ENCODE peak calls at places on chromosomes 7 and 10, in six cellular contexts. S, U, O, F, D and N are unnamed samples.

GRCh38 chr7:37540917-37541316 is 92.3 kb upstream of the ELMO1 start:
- DNase-seq in D (no peak), F (no peak), S (no peak), U (peak; percentile 74), O (no peak), N (no peak)

GRCh38 chr7:151129141-151129835 is 38.2 kb downstream of the GBX1 start:
- DNase-seq in O (no peak), S (no peak), U (no peak), D (no peak), F (peak; percentile 19), N (no peak)

GRCh38 chr7:157813053-157813452 is 476.2 kb downstream of the DNAJB6 start:
- DNase-seq in U (no peak), F (no peak), O (no peak), D (no peak), S (no peak), N (no peak)

GRCh38 chr10:126247454-126247975 is 140.8 kb downstream of the ADAM12 start:
- DNase-seq in U (no peak), O (peak; percentile 88), D (no peak), S (peak; percentile 96), F (peak; percentile 81), N (no peak)

GRCh38 chr10:110600487-110601101 is 33.1 kb downstream of the SMC3 start:
- DNase-seq in D (peak; percentile 31), U (no peak), F (no peak), S (peak; percentile 76), O (peak; percentile 39), N (peak; percentile 60)

GRCh38 chr10:68989317-68989990 is 851 bp downstream of the KIFBP start:
- DNase-seq in U (no peak), S (no peak), F (no peak), O (no peak), D (no peak), N (no peak)

GRCh38 chr10:118472415-118472814 is 123.0 kb downstream of the PRLHR start:
- DNase-seq in O (no peak), U (no peak), F (no peak), S (peak; percentile 62), D (no peak), N (no peak)

GRCh38 chr10:598415-599170 is 90.9 kb downstream of the DIP2C start:
- DNase-seq in U (no peak), S (no peak), D (no peak), O (no peak), F (no peak), N (no peak)

GRCh38 chr10:128221128-128221527 is 94.9 kb upstream of the MKI67 start:
- DNase-seq in D (no peak), O (no peak), S (no peak), U (no peak), F (no peak), N (no peak)

GRCh38 chr10:35516102-35516670 is 89.0 kb upstream of the GJD4 start:
- DNase-seq in S (no peak), F (no peak), O (no peak), D (no peak), U (no peak), N (no peak)

GRCh38 chr10:48187713-48188541 is 86.6 kb downstream of the FRMPD2 start:
- DNase-seq in F (no peak), O (no peak), D (no peak), S (no peak), U (no peak), N (no peak)

GRCh38 chr7:29564455-29565185 is 985 bp downstream of the PRR15 start:
- DNase-seq in S (peak; percentile 73), U (peak; percentile 67), D (peak; percentile 61), F (peak; percentile 74), O (peak; percentile 98), N (no peak)

GRCh38 chr10:126598009-126598408 is 72.5 kb downstream of the C10orf90 start:
- DNase-seq in O (no peak), D (peak; percentile 70), U (no peak), S (peak; percentile 52), F (no peak), N (peak; percentile 63)

GRCh38 chr10:114042895-114043531 is 653 bp upstream of the ADRB1 start:
- DNase-seq in U (peak; percentile 63), O (no peak), F (no peak), S (peak; percentile 25), D (peak; percentile 21), N (peak; percentile 63)

GRCh38 chr7:55427800-55428199 is 62.7 kb downstream of the LANCL2 start:
- DNase-seq in D (no peak), U (no peak), O (no peak), S (no peak), F (peak; percentile 36), N (no peak)

GRCh38 chr7:43112088-43112940 is at the start of gene HECW1:
- DNase-seq in O (no peak), F (no peak), U (no peak), D (no peak), S (no peak), N (peak; percentile 9)

GRCh38 chr10:14016011-14016536 is 314.6 kb downstream of the FRMD4A start:
- DNase-seq in D (no peak), S (no peak), U (peak; percentile 70), O (no peak), F (no peak), N (no peak)

GRCh38 chr10:28984431-28984830 is 304.4 kb upstream of the LYZL1 start:
- DNase-seq in U (peak; percentile 89), O (peak; percentile 75), S (peak; percentile 91), F (peak; percentile 80), D (no peak), N (no peak)

GRCh38 chr10:110822708-110823291 is 48.9 kb upstream of the PDCD4 start:
- DNase-seq in D (no peak), F (no peak), O (no peak), U (no peak), S (no peak), N (no peak)

GRCh38 chr10:63866075-63866746 is 345.0 kb downstream of the REEP3 start:
- DNase-seq in F (peak; percentile 21), S (peak; percentile 61), O (no peak), D (peak; percentile 61), U (no peak), N (peak; percentile 71)
- TF ChIP-seq CTCF in F (peak; percentile 16), S (peak; percentile 84), O (peak; percentile 91), D (peak; percentile 83), U (peak; percentile 77), N (peak; percentile 83)

GRCh38 chr7:35908305-35909223 is 107.7 kb downstream of the SEPTIN7 start:
- DNase-seq in F (peak; percentile 24), D (no peak), U (peak; percentile 67), O (no peak), S (no peak), N (no peak)
- H3K4me3 ChIP-seq in F (no peak overlapping the region), D (no peak overlapping the region), U (no peak overlapping the region), O (no peak overlapping the region), S (no peak overlapping the region), N (no peak overlapping the region)

DNA sequence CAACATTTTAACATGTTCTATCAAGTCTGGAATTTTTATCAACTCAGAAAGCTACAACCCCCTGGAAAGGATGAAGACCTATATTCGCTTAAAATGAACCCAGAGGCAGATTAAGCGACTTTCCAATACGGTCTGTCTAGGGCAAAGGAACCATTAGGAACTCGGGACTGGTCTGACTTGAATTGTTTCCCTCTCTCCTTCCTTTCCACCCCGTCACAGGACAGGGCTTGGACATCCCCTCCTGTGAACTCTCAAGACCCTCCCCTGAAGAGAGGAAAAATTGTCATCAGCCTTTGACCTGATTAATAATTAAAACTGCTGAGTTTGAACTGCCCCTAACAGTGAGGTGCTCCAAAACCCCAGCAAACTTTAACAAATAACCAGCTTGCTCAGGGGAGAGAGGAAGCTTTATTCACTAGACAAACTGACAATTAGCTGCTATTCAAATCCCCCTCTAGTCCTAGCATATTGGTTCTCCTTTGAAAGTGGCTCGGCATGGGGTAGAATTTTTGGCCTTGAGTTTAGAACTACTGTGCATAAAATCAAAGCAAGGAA is 22.5 kb upstream of the SLF2 start:
- DNase-seq in U (no peak), D (no peak), S (no peak), F (no peak), O (no peak), N (no peak)
- H3K27me3 ChIP-seq in U (peaks cover 48% of the 10 kb centered on the region), D (no peaks in the 10 kb centered on the region), S (no peaks in the 10 kb centered on the region), F (no peaks in the 10 kb centered on the region), O (no peaks in the 10 kb centered on the region), N (no peaks in the 10 kb centered on the region)

GRCh38 chr10:103921750-103922195 is 3.8 kb upstream of the STN1 start:
- DNase-seq in S (peak; percentile 23), F (no peak), O (no peak), U (no peak), D (peak; percentile 57), N (peak; percentile 45)
- TF ChIP-seq CTCF in S (no peak), F (no peak), O (no peak), U (no peak), D (no peak), N (peak; percentile 34)

GRCh38 chr7:112080974-112081373 is 125.2 kb downstream of the DOCK4 start:
- DNase-seq in F (no peak), D (peak; percentile 23), S (no peak), U (no peak), O (no peak), N (no peak)

GRCh38 chr7:112079122-112079521 is 127.1 kb downstream of the DOCK4 start:
- DNase-seq in F (no peak), D (no peak), U (no peak), O (no peak), S (no peak), N (no peak)

GRCh38 chr7:112079671-112080070 is 126.5 kb downstream of the DOCK4 start:
- DNase-seq in F (no peak), U (no peak), D (no peak), O (no peak), S (no peak), N (no peak)

GRCh38 chr7:112081778-112082177 is 124.4 kb downstream of the DOCK4 start:
- DNase-seq in S (no peak), O (no peak), D (no peak), U (no peak), F (no peak), N (no peak)

GRCh38 chr7:112080441-112080840 is 125.8 kb downstream of the DOCK4 start:
- DNase-seq in S (peak; percentile 97), F (no peak), O (peak; percentile 45), U (no peak), D (no peak), N (no peak)
- H3K4me3 ChIP-seq in S (no peak overlapping the region), F (no peak overlapping the region), O (no peak overlapping the region), U (peak overlapping the region; percentile 13), D (no peak overlapping the region), N (no peak overlapping the region)

GRCh38 chr7:68005992-68006391 is 1009.4 kb downstream of the TYW1 start:
- DNase-seq in D (no peak), F (no peak), U (no peak), O (no peak), S (no peak), N (no peak)
- H3K27me3 ChIP-seq in D (no peaks in the 10 kb centered on the region), F (no peaks in the 10 kb centered on the region), U (no peaks in the 10 kb centered on the region), O (peaks cover 7% of the 10 kb centered on the region), S (no peaks in the 10 kb centered on the region), N (no peaks in the 10 kb centered on the region)

DNA sequence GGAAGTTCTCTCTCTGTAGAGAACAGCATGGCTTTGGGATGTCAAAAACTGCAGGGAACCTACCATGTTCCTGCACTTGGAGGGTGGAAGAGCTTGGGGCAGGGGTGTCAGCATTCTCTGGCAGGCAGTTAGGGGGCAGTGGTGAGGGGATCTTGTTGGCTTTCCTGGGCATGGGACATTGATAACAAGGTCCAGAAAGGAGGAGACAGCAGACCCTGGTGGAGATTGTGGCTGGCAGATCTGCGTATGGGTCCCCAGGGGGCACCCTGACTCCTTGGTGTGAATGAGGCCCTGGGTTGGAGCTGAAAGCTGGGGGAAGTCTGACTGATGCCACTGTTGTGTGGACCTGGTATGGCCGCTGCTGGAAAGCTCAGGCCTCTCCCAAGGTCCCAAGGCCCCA is 22.9 kb upstream of the CAMK2B start:
- DNase-seq in D (no peak), O (no peak), S (peak; percentile 11), U (no peak), F (no peak), N (peak; percentile 21)
- TF ChIP-seq CTCF in D (no peak), O (peak; percentile 58), S (peak; percentile 25), U (peak; percentile 7), F (no peak), N (peak; percentile 57)